ENCODE peak calls at places on chromosome 6, in nine cellular contexts. X is AG09309, Q is breast epithelium, G is fibroblast of the aortic adventitia, Z is HAP-1, S is lower lobe of right lung, K is RKO, T is H9, M is neural crest cell. L is an unnamed sample.

GRCh38 chr6:35048031-35048613 is 93.0 kb downstream of the TCP11 start:
- DNase-seq in X (no peak), Q (no peak), G (no peak), Z (no peak), S (no peak), K (no peak), T (peak; percentile 52), M (peak; percentile 32), L (no peak)

GRCh38 chr6:132812255-132812732 is 2.1 kb upstream of the RPS12 start:
- DNase-seq in X (peak; percentile 29), Q (no peak), G (peak; percentile 65), Z (peak; percentile 56), S (no peak), K (peak; percentile 74), T (no peak), M (no peak), L (no peak)

GRCh38 chr6:81561071-81561564 is 191.4 kb downstream of the TENT5A start:
- DNase-seq in X (no peak), Q (no peak), G (peak; percentile 32), Z (no peak), S (no peak), K (no peak), T (no peak), M (no peak), L (no peak)

GRCh38 chr6:5379647-5380242 is 118.4 kb downstream of the FARS2 start:
- DNase-seq in X (no peak), Q (no peak), G (peak; percentile 60), Z (no peak), S (no peak), K (peak; percentile 56), T (peak; percentile 59), M (no peak), L (no peak)

GRCh38 chr6:143878272-143878760 is 14.0 kb downstream of the ZC2HC1B start:
- DNase-seq in X (no peak), Q (no peak), G (no peak), Z (no peak), S (no peak), K (no peak), T (no peak), M (no peak), L (no peak)

GRCh38 chr6:54802775-54803631 is 43.6 kb upstream of the FAM83B start:
- DNase-seq in X (peak; percentile 18), Q (no peak), G (no peak), Z (peak; percentile 27), S (no peak), K (no peak), T (no peak), M (no peak), L (no peak)

GRCh38 chr6:5398530-5398929 is 137.2 kb downstream of the FARS2 start:
- DNase-seq in X (peak; percentile 27), Q (no peak), G (peak; percentile 65), Z (peak; percentile 59), S (no peak), K (peak; percentile 79), T (no peak), M (no peak), L (no peak)

GRCh38 chr6:5208491-5208890 is 52.3 kb downstream of the LYRM4 start:
- DNase-seq in X (peak; percentile 47), Q (no peak), G (peak; percentile 26), Z (no peak), S (no peak), K (no peak), T (no peak), M (no peak), L (no peak)

GRCh38 chr6:41707565-41708200 is 27.7 kb downstream of the TFEB start:
- DNase-seq in X (no peak), Q (peak; percentile 46), G (no peak), Z (no peak), S (peak; percentile 67), K (no peak), T (no peak), M (no peak), L (no peak)

GRCh38 chr6:121042766-121043165 is 291.5 kb downstream of the TBC1D32 start:
- DNase-seq in X (no peak), Q (no peak), G (no peak), Z (no peak), S (no peak), K (no peak), T (no peak), M (no peak), L (no peak)

GRCh38 chr6:1584996-1585668 is 24.6 kb upstream of the FOXC1 start:
- DNase-seq in X (no peak), Q (peak; percentile 12), G (no peak), Z (no peak), S (no peak), K (no peak), T (no peak), M (no peak), L (no peak)

GRCh38 chr6:143620461-143620860 is 57.3 kb upstream of the PHACTR2 start:
- DNase-seq in X (no peak), Q (no peak), G (peak; percentile 64), Z (no peak), S (no peak), K (no peak), T (no peak), M (no peak), L (no peak)

GRCh38 chr6:166671434-166672061 is 44.5 kb upstream of the RPS6KA2 start:
- DNase-seq in X (no peak), Q (no peak), G (peak; percentile 32), Z (no peak), S (no peak), K (no peak), T (no peak), M (no peak), L (no peak)

GRCh38 chr6:29517728-29518440 is 30.1 kb upstream of the MAS1L start:
- DNase-seq in X (no peak), Q (no peak), G (no peak), Z (no peak), S (no peak), K (no peak), T (no peak), M (no peak), L (no peak)

GRCh38 chr6:109740787-109741186 is 49.7 kb downstream of the FIG4 start:
- DNase-seq in X (no peak), Q (no peak), G (no peak), Z (no peak), S (peak; percentile 50), K (no peak), T (no peak), M (no peak), L (no peak)

GRCh38 chr6:105364243-105364642 is 38.6 kb downstream of the PREP start:
- DNase-seq in X (no peak), Q (no peak), G (no peak), Z (no peak), S (no peak), K (no peak), T (no peak), M (no peak), L (no peak)

GRCh38 chr6:127855542-127856159 is 45.2 kb downstream of the THEMIS start:
- DNase-seq in X (no peak), Q (no peak), G (peak; percentile 64), Z (peak; percentile 13), S (no peak), K (peak; percentile 50), T (no peak), M (no peak), L (no peak)

GRCh38 chr6:150189176-150189575 is 46.3 kb downstream of the PPP1R14C start:
- DNase-seq in X (no peak), Q (no peak), G (no peak), Z (no peak), S (no peak), K (no peak), T (no peak), M (no peak), L (no peak)

GRCh38 chr6:13916230-13916944 is 8.4 kb upstream of the RNF182 start:
- DNase-seq in X (no peak), Q (no peak), G (no peak), Z (no peak), S (no peak), K (no peak), T (no peak), M (no peak), L (no peak)

GRCh38 chr6:17281100-17281496 is at the start of gene RBM24:
- DNase-seq in X (no peak), Q (no peak), G (peak; percentile 49), Z (peak; percentile 69), S (peak; percentile 70), K (no peak), T (peak; percentile 65), M (peak; percentile 64), L (no peak)

GRCh38 chr6:88730602-88731001 is 232.8 kb downstream of the RNGTT start:
- DNase-seq in X (no peak), Q (no peak), G (peak; percentile 73), Z (peak; percentile 95), S (no peak), K (no peak), T (peak; percentile 45), M (no peak), L (no peak)

GRCh38 chr6:126176266-126176665 is 163.6 kb upstream of the CENPW start:
- DNase-seq in X (no peak), Q (no peak), G (peak; percentile 61), Z (no peak), S (no peak), K (peak; percentile 57), T (no peak), M (no peak), L (no peak)

GRCh38 chr6:5695260-5696245 is 311.2 kb downstream of the NRN1 start:
- DNase-seq in X (peak; percentile 87), Q (no peak), G (peak; percentile 58), Z (no peak), S (no peak), K (peak; percentile 34), T (no peak), M (no peak), L (no peak)

GRCh38 chr6:78999737-79000136 is 78.3 kb downstream of the PHIP start:
- DNase-seq in X (no peak), Q (no peak), G (peak; percentile 38), Z (no peak), S (no peak), K (no peak), T (no peak), M (no peak), L (no peak)

GRCh38 chr6:150494236-150494635 is 105.4 kb upstream of the PLEKHG1 start:
- DNase-seq in X (no peak), Q (peak; percentile 34), G (no peak), Z (no peak), S (no peak), K (no peak), T (no peak), M (no peak), L (no peak)

GRCh38 chr6:514396-514973 is 122.9 kb downstream of the IRF4 start:
- DNase-seq in X (no peak), Q (no peak), G (no peak), Z (no peak), S (no peak), K (no peak), T (peak; percentile 77), M (no peak), L (no peak)

GRCh38 chr6:142907544-142907943 is 37.4 kb downstream of the HIVEP2 start:
- DNase-seq in X (no peak), Q (no peak), G (no peak), Z (no peak), S (no peak), K (no peak), T (no peak), M (no peak), L (no peak)

GRCh38 chr6:40610229-40610628 is 23.1 kb upstream of the LRFN2 start:
- DNase-seq in X (no peak), Q (no peak), G (no peak), Z (no peak), S (no peak), K (no peak), T (no peak), M (no peak), L (no peak)

GRCh38 chr6:136037246-136037884 is 185.9 kb downstream of the PDE7B start:
- DNase-seq in X (no peak), Q (no peak), G (peak; percentile 65), Z (no peak), S (no peak), K (no peak), T (no peak), M (no peak), L (no peak)

GRCh38 chr6:73903155-73903554 is 207.2 kb downstream of the CD109 start:
- DNase-seq in X (no peak), Q (no peak), G (no peak), Z (no peak), S (no peak), K (no peak), T (no peak), M (no peak), L (no peak)